ENCODE peak calls at places on chromosomes 16 and 17, in ten cellular contexts. One of them, this sample, is unnamed.

GRCh38 chr17:45977976-45978626 is 20.9 kb upstream of the STH start:
- DNase-seq in tibial artery: no peak
- DNase-seq in RWPE2: no peak
- DNase-seq in heart left ventricle: no peak
- DNase-seq in left ventricle myocardium superior: no peak
- DNase-seq in T-helper 9 cell: no peak
- DNase-seq in activated naive CD8-positive, alpha-beta T cell treated with anti-CD3 and anti-CD28 coated beads for 36 hours: no peak
- DNase-seq in Ammon's horn: no peak
- DNase-seq in COLO829: no peak
- DNase-seq in left cardiac atrium: no peak
- DNase-seq in this sample: no peak

GRCh38 chr17:2181206-2181983 is 122.2 kb downstream of the SMG6 start:
- DNase-seq in tibial artery: peak; percentile 94
- DNase-seq in COLO829: no peak
- DNase-seq in activated naive CD8-positive, alpha-beta T cell treated with anti-CD3 and anti-CD28 coated beads for 36 hours: no peak
- DNase-seq in heart left ventricle: peak; percentile 88
- DNase-seq in RWPE2: no peak
- DNase-seq in Ammon's horn: peak; percentile 83
- DNase-seq in left ventricle myocardium superior: peak; percentile 85
- DNase-seq in T-helper 9 cell: no peak
- DNase-seq in left cardiac atrium: peak; percentile 84
- DNase-seq in this sample: peak; percentile 97

GRCh38 chr16:85829266-85829665 is 29.8 kb downstream of the COX4I1 start:
- DNase-seq in COLO829: no peak
- DNase-seq in activated naive CD8-positive, alpha-beta T cell treated with anti-CD3 and anti-CD28 coated beads for 36 hours: no peak
- DNase-seq in Ammon's horn: no peak
- DNase-seq in RWPE2: no peak
- DNase-seq in T-helper 9 cell: no peak
- DNase-seq in left cardiac atrium: no peak
- DNase-seq in tibial artery: no peak
- DNase-seq in left ventricle myocardium superior: no peak
- DNase-seq in heart left ventricle: no peak
- DNase-seq in this sample: no peak

GRCh38 chr17:8718001-8718563 is 26.6 kb downstream of the CCDC42 start:
- DNase-seq in left cardiac atrium: peak; percentile 11
- DNase-seq in activated naive CD8-positive, alpha-beta T cell treated with anti-CD3 and anti-CD28 coated beads for 36 hours: no peak
- DNase-seq in Ammon's horn: no peak
- DNase-seq in left ventricle myocardium superior: no peak
- DNase-seq in T-helper 9 cell: no peak
- DNase-seq in COLO829: no peak
- DNase-seq in tibial artery: peak; percentile 43
- DNase-seq in heart left ventricle: peak; percentile 51
- DNase-seq in RWPE2: peak; percentile 42
- DNase-seq in this sample: no peak

GRCh38 chr17:968812-969766 is 10.5 kb downstream of the NXN start:
- DNase-seq in Ammon's horn: no peak
- DNase-seq in left ventricle myocardium superior: no peak
- DNase-seq in heart left ventricle: peak; percentile 3
- DNase-seq in RWPE2: no peak
- DNase-seq in tibial artery: no peak
- DNase-seq in COLO829: no peak
- DNase-seq in activated naive CD8-positive, alpha-beta T cell treated with anti-CD3 and anti-CD28 coated beads for 36 hours: no peak
- DNase-seq in T-helper 9 cell: no peak
- DNase-seq in left cardiac atrium: no peak
- DNase-seq in this sample: no peak

GRCh38 chr17:13728751-13729150 is 127.0 kb upstream of the HS3ST3A1 start:
- DNase-seq in left cardiac atrium: no peak
- DNase-seq in RWPE2: no peak
- DNase-seq in T-helper 9 cell: no peak
- DNase-seq in COLO829: no peak
- DNase-seq in heart left ventricle: no peak
- DNase-seq in tibial artery: no peak
- DNase-seq in Ammon's horn: no peak
- DNase-seq in left ventricle myocardium superior: no peak
- DNase-seq in activated naive CD8-positive, alpha-beta T cell treated with anti-CD3 and anti-CD28 coated beads for 36 hours: no peak
- DNase-seq in this sample: no peak

GRCh38 chr17:57257213-57257873 is 1.0 kb downstream of the MSI2 start:
- DNase-seq in COLO829: no peak
- DNase-seq in left ventricle myocardium superior: no peak
- DNase-seq in Ammon's horn: no peak
- DNase-seq in T-helper 9 cell: peak; percentile 10
- DNase-seq in RWPE2: no peak
- DNase-seq in activated naive CD8-positive, alpha-beta T cell treated with anti-CD3 and anti-CD28 coated beads for 36 hours: no peak
- DNase-seq in left cardiac atrium: no peak
- DNase-seq in heart left ventricle: no peak
- DNase-seq in tibial artery: no peak
- DNase-seq in this sample: no peak

GRCh38 chr16:11794447-11794846 is 2.6 kb downstream of the ZC3H7A start:
- DNase-seq in RWPE2: no peak
- DNase-seq in heart left ventricle: no peak
- DNase-seq in tibial artery: no peak
- DNase-seq in left cardiac atrium: no peak
- DNase-seq in activated naive CD8-positive, alpha-beta T cell treated with anti-CD3 and anti-CD28 coated beads for 36 hours: no peak
- DNase-seq in COLO829: peak; percentile 50
- DNase-seq in T-helper 9 cell: no peak
- DNase-seq in left ventricle myocardium superior: no peak
- DNase-seq in Ammon's horn: no peak
- DNase-seq in this sample: no peak

GRCh38 chr17:11461993-11462548 is 136.2 kb upstream of the DNAH9 start:
- DNase-seq in left cardiac atrium: no peak
- DNase-seq in RWPE2: no peak
- DNase-seq in heart left ventricle: no peak
- DNase-seq in COLO829: no peak
- DNase-seq in activated naive CD8-positive, alpha-beta T cell treated with anti-CD3 and anti-CD28 coated beads for 36 hours: no peak
- DNase-seq in left ventricle myocardium superior: no peak
- DNase-seq in T-helper 9 cell: no peak
- DNase-seq in Ammon's horn: no peak
- DNase-seq in tibial artery: no peak
- DNase-seq in this sample: no peak

GRCh38 chr17:30554839-30555751 is 77.9 kb downstream of the GOSR1 start:
- DNase-seq in tibial artery: peak; percentile 49
- DNase-seq in T-helper 9 cell: no peak
- DNase-seq in left cardiac atrium: no peak
- DNase-seq in COLO829: no peak
- DNase-seq in heart left ventricle: no peak
- DNase-seq in activated naive CD8-positive, alpha-beta T cell treated with anti-CD3 and anti-CD28 coated beads for 36 hours: no peak
- DNase-seq in RWPE2: peak; percentile 64
- DNase-seq in Ammon's horn: no peak
- DNase-seq in left ventricle myocardium superior: no peak
- DNase-seq in this sample: peak; percentile 7

GRCh38 chr17:2962236-2962635 is 101.2 kb downstream of the OR1D5 start:
- DNase-seq in left cardiac atrium: no peak
- DNase-seq in left ventricle myocardium superior: no peak
- DNase-seq in COLO829: no peak
- DNase-seq in RWPE2: no peak
- DNase-seq in Ammon's horn: no peak
- DNase-seq in tibial artery: peak; percentile 33
- DNase-seq in heart left ventricle: no peak
- DNase-seq in T-helper 9 cell: no peak
- DNase-seq in activated naive CD8-positive, alpha-beta T cell treated with anti-CD3 and anti-CD28 coated beads for 36 hours: no peak
- DNase-seq in this sample: no peak

This sample was measured in G401.